ENCODE peak calls at places on chromosomes 16 and 17, in five cellular contexts. O is stomach, E is Panc1, B is K562, U is prostate gland. X is an unnamed sample.

GRCh38 chr17:72587156-72587555 is 466.3 kb downstream of the SOX9 start:
- DNase-seq in O (no peak), E (no peak), B (no peak), U (no peak), X (no peak)

GRCh38 chr17:65401581-65401980 is 159.9 kb downstream of the AXIN2 start:
- DNase-seq in O (no peak), B (no peak), E (no peak), U (no peak), X (no peak)

GRCh38 chr16:3503513-3503912 is 2.7 kb downstream of the CLUAP1 start:
- DNase-seq in O (no peak), U (no peak), E (no peak), B (no peak), X (peak)

GRCh38 chr16:56275076-56275475 is 83.8 kb downstream of the GNAO1 start:
- DNase-seq in O (no peak), B (peak), E (no peak), U (no peak), X (no peak)

GRCh38 chr17:66966529-66967418 is 2.3 kb downstream of the CACNG4 start:
- DNase-seq in U (no peak), O (no peak), B (no peak), E (no peak), X (no peak)

GRCh38 chr17:78343099-78343432 is 16.8 kb downstream of the SOCS3 start:
- DNase-seq in O (peak), E (no peak), B (no peak), U (no peak), X (peak)

GRCh38 chr16:2690852-2691251 is 8.5 kb downstream of the KCTD5 start:
- DNase-seq in O (no peak), E (no peak), B (no peak), U (no peak), X (no peak)

GRCh38 chr17:30961213-30962188 is 9.3 kb upstream of the RNF135 start:
- DNase-seq in B (no peak), U (no peak), O (peak), E (no peak), X (peak)

GRCh38 chr17:77301694-77302087 is 160.9 kb downstream of the SEC14L1 start:
- DNase-seq in B (no peak), E (no peak), U (no peak), O (no peak), X (no peak)

GRCh38 chr16:71489122-71489521 is at the start of gene ZNF19:
- DNase-seq in E (no peak), O (no peak), B (no peak), U (no peak), X (peak)

GRCh38 chr17:15981208-15981607 is 18.3 kb downstream of the ZSWIM7 start:
- DNase-seq in E (no peak), B (no peak), O (no peak), U (no peak), X (no peak)

GRCh38 chr16:89491238-89491869 is 993 bp upstream of the ANKRD11 start:
- DNase-seq in E (no peak), B (no peak), O (no peak), U (no peak), X (no peak)

GRCh38 chr17:19492140-19492539 is 41.5 kb upstream of the SLC47A1 start:
- DNase-seq in O (no peak), U (no peak), B (no peak), E (no peak), X (no peak)

GRCh38 chr16:5882087-5882661 is 784.6 kb upstream of the EEF2KMT start:
- DNase-seq in B (no peak), E (no peak), U (no peak), O (no peak), X (no peak)

GRCh38 chr16:28103516-28104170 is 40.1 kb upstream of the GSG1L start:
- DNase-seq in O (no peak), E (no peak), B (no peak), U (no peak), X (peak)

GRCh38 chr17:47844230-47844629 is 3.2 kb upstream of the SCRN2 start:
- DNase-seq in O (no peak), E (no peak), U (no peak), B (no peak), X (no peak)

GRCh38 chr16:24668481-24669001 is 60.9 kb upstream of the TNRC6A start:
- DNase-seq in B (no peak), U (no peak), E (no peak), O (no peak), X (no peak)

GRCh38 chr16:85296859-85297698 is 184.8 kb upstream of the CIBAR2 start:
- DNase-seq in O (peak), B (peak), E (no peak), U (no peak), X (no peak)

GRCh38 chr16:81513204-81514040 is 68.8 kb downstream of the CMIP start:
- DNase-seq in B (no peak), E (no peak), O (no peak), U (no peak), X (no peak)

GRCh38 chr17:1110524-1110843 is 69.3 kb downstream of the ABR start:
- DNase-seq in B (no peak), O (no peak), U (no peak), E (no peak), X (no peak)

GRCh38 chr16:4184038-4184702 is 57.7 kb downstream of the SRL start:
- DNase-seq in E (no peak), O (no peak), U (no peak), B (no peak), X (no peak)

GRCh38 chr17:78818932-78819331 is 21.7 kb downstream of the USP36 start:
- DNase-seq in E (no peak), O (peak), U (no peak), B (peak), X (no peak)

GRCh38 chr16:23408242-23409201 is 44.5 kb downstream of the COG7 start:
- DNase-seq in B (no peak), E (no peak), O (no peak), U (peak), X (no peak)

GRCh38 chr16:47731252-47731651 is 270.1 kb downstream of the PHKB start:
- DNase-seq in O (no peak), B (no peak), U (no peak), E (no peak), X (no peak)

GRCh38 chr17:39648876-39649430 is 12.0 kb downstream of the STARD3 start:
- DNase-seq in E (no peak), U (no peak), B (no peak), O (no peak), X (no peak)

GRCh38 chr17:27345141-27345904 is 51.4 kb downstream of the WSB1 start:
- DNase-seq in U (peak), B (peak), E (no peak), O (no peak), X (no peak)

GRCh38 chr16:54430491-54431030 is 144.0 kb upstream of the IRX3 start:
- DNase-seq in B (no peak), O (no peak), E (no peak), U (no peak), X (no peak)

GRCh38 chr17:65099941-65100315 is 37.2 kb upstream of the RGS9 start:
- DNase-seq in B (peak), U (no peak), O (peak), E (peak), X (peak)

GRCh38 chr16:10847166-10847565 is 28.6 kb upstream of the TVP23A start:
- DNase-seq in B (no peak), E (no peak), U (no peak), O (no peak), X (no peak)

GRCh38 chr16:75219838-75220237 is 1.1 kb downstream of the CTRB1 start:
- DNase-seq in B (no peak), O (no peak), E (no peak), U (no peak), X (no peak)

GRCh38 chr16:4034963-4035362 is 81.3 kb downstream of the ADCY9 start:
- DNase-seq in O (no peak), E (no peak), B (no peak), U (no peak), X (no peak)

GRCh38 chr16:1061769-1062505 is 10.6 kb upstream of the SSTR5 start:
- DNase-seq in U (no peak), B (no peak), O (no peak), E (no peak), X (no peak)

GRCh38 chr16:85935957-85936760 is 37.2 kb downstream of the IRF8 start:
- DNase-seq in U (no peak), E (no peak), O (no peak), B (no peak), X (no peak)

GRCh38 chr17:44557653-44558285 is 485 bp downstream of the FZD2 start:
- DNase-seq in U (no peak), B (no peak), O (peak), E (no peak), X (no peak)

GRCh38 chr16:86353185-86353584 is 157.1 kb upstream of the FOXF1 start:
- DNase-seq in B (no peak), U (no peak), E (no peak), O (no peak), X (no peak)

GRCh38 chr17:65047939-65048338 is 8.6 kb downstream of the GNA13 start:
- DNase-seq in O (no peak), E (no peak), B (no peak), U (no peak), X (no peak)

GRCh38 chr17:63337579-63337978 is 108.5 kb downstream of the CYB561 start:
- DNase-seq in O (no peak), U (no peak), B (no peak), E (no peak), X (no peak)

DNA sequence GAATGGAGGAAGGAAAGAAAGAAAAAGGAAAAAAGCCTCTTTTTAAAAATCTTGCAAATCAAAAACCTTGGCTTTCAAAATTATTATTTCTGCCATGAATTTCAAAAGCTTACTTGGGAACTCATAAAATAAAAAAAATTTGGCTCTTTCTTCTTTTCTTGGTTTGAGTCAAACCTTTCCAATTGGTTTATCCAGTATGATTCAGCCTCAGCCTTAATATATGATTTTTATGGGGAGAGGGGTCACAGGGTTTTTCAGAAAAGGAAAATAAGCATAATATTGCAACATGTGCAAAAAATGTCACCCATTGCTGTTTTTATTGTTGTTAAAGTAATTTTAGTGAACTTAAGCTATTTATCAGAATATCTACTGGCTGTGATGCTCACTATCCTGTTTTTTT is 31.2 kb upstream of the HAPSTR1 start:
- DNase-seq in U (no peak), B (no peak), E (no peak), O (no peak), X (no peak)
- TF ChIP-seq POLR2AphosphoS5 in U (no peak), B (no peak), E (no peak), O (no peak), X (no peak)

GRCh38 chr17:41823580-41823979 is 10.8 kb downstream of the FKBP10 start:
- DNase-seq in U (no peak), B (no peak), E (no peak), O (no peak), X (no peak)
- TF ChIP-seq POLR2AphosphoS5 in U (no peak), B (no peak), E (peak), O (no peak), X (no peak)

DNA sequence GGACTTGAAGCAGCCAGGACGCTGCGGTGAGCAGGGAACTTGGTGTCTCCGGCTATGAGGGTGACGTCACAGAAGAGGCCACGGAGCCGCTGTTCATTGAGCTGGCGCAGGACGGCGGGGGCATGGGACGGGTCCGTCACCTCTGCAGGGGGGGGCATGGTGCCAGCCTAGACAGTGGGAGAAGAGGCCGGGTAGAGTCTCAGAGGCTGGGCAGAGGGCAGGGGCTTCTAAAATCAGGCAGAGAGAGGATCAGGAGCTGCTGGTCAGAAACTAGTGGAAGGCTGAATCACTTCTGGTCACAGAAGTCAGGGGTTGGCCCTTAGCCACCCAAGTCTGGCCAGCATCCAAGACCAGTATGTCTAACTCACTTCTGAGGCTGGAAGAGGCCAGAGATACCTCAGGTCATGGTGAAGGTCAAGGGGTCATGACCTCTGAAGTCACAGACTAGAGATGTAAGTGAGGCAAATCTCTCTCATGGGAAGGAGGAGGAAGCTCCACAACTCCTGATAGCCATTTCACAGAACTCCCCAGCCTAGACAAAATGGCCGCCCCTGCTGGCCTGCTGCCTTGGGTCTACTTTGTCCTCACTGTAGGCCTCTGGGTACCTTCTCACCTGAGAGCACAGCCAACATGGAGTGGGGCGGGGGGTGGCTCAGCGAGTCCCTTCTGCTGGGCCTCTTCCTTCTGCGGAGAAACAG is 12.6 kb downstream of the ZBTB4 start:
- DNase-seq in E (no peak), O (peak), B (peak), U (no peak), X (no peak)
- TF ChIP-seq POLR2AphosphoS5 in E (no peak), O (no peak), B (no peak), U (no peak), X (no peak)

GRCh38 chr16:65975049-65975708 is 391.3 kb upstream of the CDH5 start:
- DNase-seq in U (no peak), O (no peak), B (peak), E (no peak), X (no peak)
- TF ChIP-seq POLR2AphosphoS5 in U (no peak), O (no peak), B (no peak), E (no peak), X (no peak)

DNA sequence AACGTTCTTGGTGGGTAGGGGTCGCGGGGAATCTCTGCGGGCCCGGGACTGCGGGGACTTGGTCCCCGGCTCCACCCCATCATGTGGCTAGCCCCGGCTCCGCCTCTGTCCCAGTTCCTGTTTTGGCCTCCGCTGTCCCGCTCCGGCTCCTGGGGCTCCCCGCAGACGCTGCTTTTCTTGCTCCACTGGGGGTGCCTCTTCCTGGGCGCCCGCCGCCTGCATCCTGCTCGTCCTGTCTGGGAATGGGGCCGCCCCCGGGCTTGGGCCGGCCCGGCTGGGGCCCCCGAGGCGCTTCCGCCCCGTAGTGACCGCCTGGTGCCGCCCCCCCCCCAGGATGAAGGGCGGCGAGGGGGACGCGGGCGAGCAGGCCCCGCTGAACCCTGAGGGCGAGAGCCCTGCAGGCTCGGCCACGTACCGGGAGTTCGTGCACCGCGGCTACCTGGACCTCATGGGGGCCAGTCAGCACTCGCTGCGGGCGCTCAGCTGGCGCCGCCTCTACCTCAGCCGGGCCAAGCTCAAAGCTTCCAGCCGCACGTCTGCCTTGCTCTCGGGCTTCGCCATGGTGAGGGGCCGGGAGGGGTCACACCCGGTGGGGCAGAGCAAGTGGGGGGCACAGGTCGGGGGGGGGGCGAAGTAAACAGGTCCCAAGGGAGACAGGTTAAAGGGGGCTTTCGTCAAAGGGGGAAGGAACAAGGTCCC is at the start of gene ORAI3:
- DNase-seq in O (peak), U (peak), E (no peak), B (peak), X (no peak)
- TF ChIP-seq POLR2AphosphoS5 in O (peak), U (peak), E (peak), B (peak), X (no peak)